ENCODE peak calls at places on chromosome 21, in six cellular contexts. H is tibial artery, U is adrenal gland, C is fibroblast of lung, Q is prostate gland, K is brain microvascular endothelial cell. Z is an unnamed sample.

GRCh38 chr21:17585875-17586450 is 26.7 kb downstream of the BTG3 start:
- DNase-seq in H (no peak), U (no peak), C (peak; percentile 79), Q (no peak), K (peak; percentile 46), Z (no peak)

GRCh38 chr21:35050348-35051286 is 1.5 kb upstream of the RUNX1 start:
- DNase-seq in H (no peak), U (no peak), C (no peak), Q (no peak), K (no peak), Z (no peak)

GRCh38 chr21:33025106-33025470 is 647 bp upstream of the OLIG2 start:
- DNase-seq in H (no peak), U (no peak), C (no peak), Q (no peak), K (no peak), Z (no peak)

GRCh38 chr21:14737922-14738321 is 191.8 kb upstream of the SAMSN1 start:
- DNase-seq in H (no peak), U (peak; percentile 17), C (peak; percentile 19), Q (peak; percentile 45), K (peak; percentile 52), Z (no peak)

GRCh38 chr21:14981246-14981645 is 83.6 kb downstream of the NRIP1 start:
- DNase-seq in H (no peak), U (no peak), C (no peak), Q (no peak), K (no peak), Z (no peak)

GRCh38 chr21:34924767-34925425 is 124.2 kb downstream of the RUNX1 start:
- DNase-seq in H (no peak), U (no peak), C (no peak), Q (no peak), K (no peak), Z (no peak)

GRCh38 chr21:43913928-43914327 is 48.9 kb downstream of the AGPAT3 start:
- DNase-seq in H (peak; percentile 48), U (peak; percentile 77), C (peak; percentile 60), Q (no peak), K (peak; percentile 70), Z (no peak)

GRCh38 chr21:42818328-42818749 is 61.0 kb downstream of the WDR4 start:
- DNase-seq in H (peak; percentile 74), U (peak; percentile 62), C (peak; percentile 61), Q (peak; percentile 66), K (peak; percentile 41), Z (peak; percentile 71)

GRCh38 chr21:34109075-34109474 is 35.7 kb downstream of the MRPS6 start:
- DNase-seq in H (no peak), U (no peak), C (no peak), Q (no peak), K (no peak), Z (no peak)

GRCh38 chr21:35333831-35334593 is 284.9 kb upstream of the RUNX1 start:
- DNase-seq in H (no peak), U (no peak), C (no peak), Q (no peak), K (no peak), Z (no peak)

GRCh38 chr21:34012640-34013039 is 60.7 kb upstream of the MRPS6 start:
- DNase-seq in H (no peak), U (no peak), C (no peak), Q (no peak), K (no peak), Z (no peak)

GRCh38 chr21:46253610-46254124 is 25.1 kb upstream of the LSS start:
- DNase-seq in H (no peak), U (no peak), C (peak; percentile 35), Q (no peak), K (no peak), Z (no peak)

GRCh38 chr21:22260274-22260673 is 1262.1 kb downstream of the NCAM2 start:
- DNase-seq in H (no peak), U (no peak), C (no peak), Q (no peak), K (no peak), Z (no peak)

GRCh38 chr21:21851657-21852056 is 853.4 kb downstream of the NCAM2 start:
- DNase-seq in H (no peak), U (no peak), C (peak; percentile 39), Q (no peak), K (no peak), Z (no peak)

GRCh38 chr21:42474043-42474831 is 21.8 kb downstream of the RSPH1 start:
- DNase-seq in H (peak; percentile 51), U (no peak), C (no peak), Q (peak; percentile 57), K (no peak), Z (no peak)

GRCh38 chr21:43703068-43703880 is 15.7 kb upstream of the PDXK start:
- DNase-seq in H (no peak), U (peak; percentile 51), C (peak; percentile 74), Q (no peak), K (peak; percentile 69), Z (no peak)

GRCh38 chr21:42690586-42690985 is 37.2 kb downstream of the PDE9A start:
- DNase-seq in H (peak; percentile 41), U (no peak), C (no peak), Q (no peak), K (no peak), Z (no peak)

GRCh38 chr21:43370091-43370658 is 56.8 kb downstream of the SIK1 start:
- DNase-seq in H (no peak), U (peak; percentile 57), C (peak; percentile 9), Q (no peak), K (no peak), Z (no peak)

GRCh38 chr21:42060166-42060565 is 11.0 kb upstream of the UMODL1 start:
- DNase-seq in H (no peak), U (no peak), C (no peak), Q (no peak), K (no peak), Z (no peak)

GRCh38 chr21:34688145-34688544 is 19.4 kb downstream of the CLIC6 start:
- DNase-seq in H (no peak), U (no peak), C (peak; percentile 35), Q (no peak), K (peak; percentile 36), Z (no peak)

GRCh38 chr21:42056468-42056867 is 14.6 kb upstream of the UMODL1 start:
- DNase-seq in H (no peak), U (no peak), C (peak; percentile 11), Q (peak; percentile 47), K (no peak), Z (no peak)

GRCh38 chr21:7917729-7918128 is 2603.7 kb upstream of the TPTE start:
- DNase-seq in H (no peak), U (no peak), C (peak; percentile 21), Q (no peak), K (no peak), Z (no peak)

GRCh38 chr21:46544003-46544402 is 60.9 kb downstream of the S100B start:
- DNase-seq in H (no peak), U (no peak), C (no peak), Q (no peak), K (no peak), Z (no peak)

GRCh38 chr21:38297193-38297592 is 40.4 kb downstream of the KCNJ15 start:
- DNase-seq in H (no peak), U (no peak), C (peak; percentile 58), Q (peak; percentile 64), K (peak; percentile 34), Z (no peak)

GRCh38 chr21:35046880-35047229 is 2.2 kb downstream of the RUNX1 start:
- DNase-seq in H (no peak), U (no peak), C (no peak), Q (no peak), K (peak; percentile 63), Z (peak; percentile 62)

GRCh38 chr21:16533692-16534407 is 804.1 kb downstream of the USP25 start:
- DNase-seq in H (no peak), U (no peak), C (no peak), Q (no peak), K (no peak), Z (no peak)

GRCh38 chr21:17118638-17119384 is 394.0 kb upstream of the CXADR start:
- DNase-seq in H (no peak), U (peak; percentile 12), C (no peak), Q (no peak), K (no peak), Z (peak; percentile 79)

GRCh38 chr21:18951291-18952038 is 547.9 kb upstream of the TMPRSS15 start:
- DNase-seq in H (no peak), U (peak; percentile 26), C (no peak), Q (no peak), K (no peak), Z (no peak)

GRCh38 chr21:33931799-33932390 is 16.3 kb upstream of the ATP5PO start:
- DNase-seq in H (no peak), U (no peak), C (peak; percentile 58), Q (no peak), K (no peak), Z (no peak)

GRCh38 chr21:34698270-34699015 is 29.6 kb downstream of the CLIC6 start:
- DNase-seq in H (no peak), U (no peak), C (no peak), Q (no peak), K (no peak), Z (no peak)

GRCh38 chr21:42629856-42630410 is 23.5 kb upstream of the PDE9A start:
- DNase-seq in H (peak; percentile 38), U (no peak), C (no peak), Q (no peak), K (no peak), Z (no peak)

GRCh38 chr21:32728455-32729237 is 833 bp upstream of the SYNJ1 start:
- DNase-seq in H (no peak), U (no peak), C (no peak), Q (no peak), K (no peak), Z (no peak)

GRCh38 chr21:43764576-43765495 is 11.3 kb downstream of the CSTB start:
- DNase-seq in H (no peak), U (no peak), C (peak; percentile 25), Q (no peak), K (no peak), Z (no peak)

DNA sequence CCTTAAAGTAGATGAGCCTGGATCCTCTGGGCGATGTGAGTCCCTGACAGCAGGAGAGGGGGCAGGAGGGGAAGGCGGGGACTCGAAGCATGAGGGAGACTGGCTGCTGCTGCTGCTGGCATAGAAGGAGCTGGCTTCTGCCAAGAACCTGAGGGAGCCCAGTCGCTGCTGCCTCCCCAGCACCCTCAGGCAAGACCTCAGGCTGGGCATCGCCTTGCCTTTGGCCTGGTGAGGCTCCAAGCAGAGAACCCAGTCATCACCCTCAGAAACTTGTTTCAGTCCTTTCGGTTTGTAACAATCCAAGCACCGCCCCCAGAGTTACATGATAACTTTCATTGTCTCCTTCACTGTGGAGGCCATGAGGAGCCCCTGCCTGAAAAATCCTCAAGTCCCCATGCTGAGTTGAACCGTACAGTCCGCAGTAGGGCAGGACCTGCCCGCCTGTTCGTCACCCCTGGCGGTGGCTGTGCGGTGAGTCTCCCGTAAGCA is 38.8 kb downstream of the POFUT2 start:
- DNase-seq in H (peak; percentile 85), U (no peak), C (peak; percentile 25), Q (peak; percentile 3), K (no peak), Z (peak; percentile 59)
- H3K4me3 ChIP-seq in H (peak overlapping the region; percentile 25), U (no peak overlapping the region), C (peak overlapping the region; percentile 32), Q (peak overlapping the region; percentile 2), K (peak overlapping the region; percentile 32), Z (peak overlapping the region; percentile 35)

GRCh38 chr21:39348355-39349210 is at the start of gene HMGN1:
- DNase-seq in H (peak; percentile 86), U (peak; percentile 91), C (peak; percentile 62), Q (peak; percentile 87), K (peak; percentile 76), Z (peak; percentile 76)
- TF ChIP-seq CTCF in H (no peak), U (no peak), C (no peak), Q (no peak), K (no peak), Z (no peak)

GRCh38 chr21:36790616-36791015 is 91.7 kb downstream of the SIM2 start:
- DNase-seq in H (no peak), U (no peak), C (no peak), Q (peak; percentile 69), K (peak; percentile 21), Z (peak; percentile 16)
- H3K27ac ChIP-seq in H (no peak overlapping the region), U (no peak overlapping the region), C (no peak overlapping the region), Q (peak overlapping the region; percentile 81), K (no peak overlapping the region), Z (no peak overlapping the region)

GRCh38 chr21:29017639-29018237 is 1.4 kb downstream of the RWDD2B start:
- DNase-seq in H (no peak), U (no peak), C (no peak), Q (no peak), K (no peak), Z (no peak)
- H3K4me3 ChIP-seq in H (peak overlapping the region; percentile 74), U (no peak overlapping the region), C (peak overlapping the region; percentile 87), Q (no peak overlapping the region), K (no peak overlapping the region), Z (peak overlapping the region; percentile 97)

Z was measured in right atrium auricular region.